ENCODE peak calls at places on chromosomes 13 and 19, in nine cellular contexts. Y, L, F, G, S, W, K, E and X are unnamed samples.

GRCh38 chr13:53005631-53006030 is 23.0 kb upstream of the OLFM4 start:
- DNase-seq in K (no peak), E (no peak), L (no peak), S (no peak), W (no peak), Y (no peak), F (no peak), G (no peak), X (no peak)

GRCh38 chr13:58488251-58488650 is 856.7 kb downstream of the PCDH17 start:
- DNase-seq in Y (no peak), E (no peak), W (no peak), K (no peak), S (no peak), L (no peak), G (no peak), F (no peak), X (no peak)

GRCh38 chr13:93226623-93227279 is at the start of gene GPC6:
- DNase-seq in E (no peak), Y (no peak), W (peak; percentile 77), S (no peak), F (no peak), L (peak; percentile 93), G (no peak), K (peak; percentile 86), X (peak; percentile 79)

GRCh38 chr13:48857576-48857975 is 118.1 kb upstream of the FNDC3A start:
- DNase-seq in E (no peak), G (no peak), F (no peak), Y (no peak), K (no peak), L (no peak), W (no peak), S (no peak), X (no peak)

GRCh38 chr19:18789422-18789832 is 1.7 kb downstream of the COMP start:
- DNase-seq in K (no peak), F (no peak), W (no peak), L (no peak), G (no peak), E (no peak), Y (no peak), S (no peak), X (no peak)

GRCh38 chr19:56091066-56091490 is 30.0 kb downstream of the ZNF787 start:
- DNase-seq in W (no peak), K (no peak), S (peak; percentile 14), E (no peak), F (no peak), G (no peak), Y (no peak), L (peak; percentile 90), X (no peak)

GRCh38 chr19:3784607-3785463 is 1.3 kb downstream of the MATK start:
- DNase-seq in K (no peak), G (no peak), L (no peak), E (no peak), W (no peak), S (no peak), F (no peak), Y (no peak), X (no peak)

GRCh38 chr19:1001538-1002166 is 1.4 kb downstream of the GRIN3B start:
- DNase-seq in Y (peak; percentile 70), E (peak; percentile 27), L (no peak), K (no peak), G (peak; percentile 56), W (no peak), S (no peak), F (peak; percentile 77), X (no peak)

GRCh38 chr19:56987184-56987583 is 132.6 kb upstream of the USP29 start:
- DNase-seq in S (no peak), E (no peak), W (no peak), K (no peak), L (no peak), Y (no peak), F (no peak), G (no peak), X (no peak)

GRCh38 chr19:4506449-4507149 is 11.7 kb downstream of the PLIN4 start:
- DNase-seq in Y (no peak), W (no peak), F (no peak), G (no peak), E (no peak), L (peak; percentile 48), K (no peak), S (no peak), X (no peak)

GRCh38 chr13:53351040-53351439 is 322.4 kb downstream of the OLFM4 start:
- DNase-seq in L (no peak), F (no peak), K (no peak), Y (no peak), S (no peak), E (no peak), G (no peak), W (no peak), X (no peak)

GRCh38 chr19:35114656-35115537 is 726 bp upstream of the FXYD3 start:
- DNase-seq in G (peak; percentile 54), L (peak; percentile 68), E (peak; percentile 59), F (peak; percentile 71), S (peak; percentile 83), K (no peak), W (no peak), Y (peak; percentile 71), X (no peak)

GRCh38 chr19:43743059-43743458 is 11.7 kb downstream of the SMG9 start:
- DNase-seq in G (no peak), W (no peak), F (no peak), E (no peak), Y (no peak), K (no peak), S (no peak), L (no peak), X (no peak)

GRCh38 chr19:13303381-13304129 is 153.3 kb downstream of the IER2 start:
- DNase-seq in L (no peak), K (no peak), S (no peak), E (no peak), F (no peak), Y (no peak), W (no peak), G (no peak), X (no peak)

GRCh38 chr13:110150384-110151091 is 156.4 kb downstream of the COL4A1 start:
- DNase-seq in G (no peak), S (no peak), K (no peak), F (no peak), Y (no peak), E (no peak), L (no peak), W (no peak), X (no peak)

GRCh38 chr13:36166051-36166450 is 34.9 kb upstream of the DCLK1 start:
- DNase-seq in W (peak; percentile 7), K (no peak), Y (no peak), E (no peak), L (no peak), G (no peak), F (no peak), S (no peak), X (no peak)

GRCh38 chr19:508204-509150 is 1.2 kb downstream of the TPGS1 start:
- DNase-seq in S (no peak), F (no peak), L (no peak), Y (no peak), K (no peak), G (no peak), E (no peak), W (no peak), X (no peak)

GRCh38 chr19:870963-871401 is 11.5 kb downstream of the CFD start:
- DNase-seq in K (peak; percentile 88), W (no peak), F (no peak), E (no peak), Y (no peak), L (no peak), G (no peak), S (no peak), X (no peak)

GRCh38 chr13:26710166-26710565 is 50.4 kb downstream of the GPR12 start:
- DNase-seq in W (no peak), K (no peak), L (no peak), E (no peak), F (no peak), S (no peak), Y (no peak), G (no peak), X (no peak)

GRCh38 chr13:31962661-31963345 is 68.8 kb upstream of the FRY start:
- DNase-seq in G (no peak), Y (no peak), L (no peak), S (no peak), E (no peak), K (no peak), W (no peak), F (no peak), X (no peak)

GRCh38 chr19:5045015-5045414 is 76.1 kb downstream of the KDM4B start:
- DNase-seq in L (no peak), E (no peak), K (no peak), W (no peak), G (no peak), Y (no peak), F (no peak), S (no peak), X (no peak)

GRCh38 chr19:15479391-15480345 is at the start of gene PGLYRP2:
- DNase-seq in K (no peak), L (no peak), E (no peak), F (no peak), W (no peak), S (no peak), G (no peak), Y (no peak), X (no peak)

GRCh38 chr13:86932935-86933334 is 738.2 kb upstream of the SLITRK5 start:
- DNase-seq in L (no peak), S (no peak), W (no peak), F (no peak), K (no peak), E (no peak), G (no peak), Y (no peak), X (no peak)

GRCh38 chr19:3140667-3141038 is 4.8 kb downstream of the GNA15 start:
- DNase-seq in L (no peak), F (no peak), W (no peak), Y (no peak), K (no peak), E (no peak), G (no peak), S (no peak), X (no peak)

GRCh38 chr19:45947926-45948325 is 25.7 kb downstream of the NOVA2 start:
- DNase-seq in G (no peak), F (no peak), K (no peak), L (peak; percentile 60), Y (no peak), E (no peak), W (no peak), S (no peak), X (no peak)

GRCh38 chr19:40685563-40685962 is 4.9 kb downstream of the NUMBL start:
- DNase-seq in Y (no peak), G (no peak), L (no peak), S (no peak), F (no peak), W (no peak), E (no peak), K (no peak), X (no peak)

GRCh38 chr19:39150807-39151206 is 25.2 kb downstream of the PAK4 start:
- DNase-seq in G (no peak), E (no peak), F (no peak), S (no peak), W (no peak), K (no peak), L (no peak), Y (no peak), X (no peak)

GRCh38 chr13:24692541-24692940 is 12.3 kb downstream of the ATP12A start:
- DNase-seq in G (no peak), L (no peak), F (no peak), W (no peak), Y (no peak), S (no peak), E (no peak), K (no peak), X (no peak)

GRCh38 chr13:33639640-33640080 is 178.3 kb upstream of the RFC3 start:
- DNase-seq in W (no peak), F (peak; percentile 46), L (peak; percentile 69), S (no peak), G (no peak), E (no peak), K (no peak), Y (no peak), X (no peak)

GRCh38 chr13:20826810-20827560 is 53.2 kb upstream of the EEF1AKMT1 start:
- DNase-seq in W (no peak), K (no peak), Y (no peak), S (no peak), G (no peak), F (no peak), L (peak; percentile 2), E (no peak), X (no peak)

GRCh38 chr19:18291019-18291524 is 9.7 kb upstream of the JUND start:
- DNase-seq in G (no peak), F (no peak), W (no peak), E (no peak), S (no peak), L (no peak), Y (no peak), K (no peak), X (no peak)